ENCODE peak calls at places on chromosome 19, in five cellular contexts. One of them, this sample, is unnamed.

GRCh38 chr19:7759156-7759555 is 3.9 kb upstream of the CLEC4M start:
- DNase-seq in GM23248: no peak
- DNase-seq in HCT116: no peak
- DNase-seq in MM.1S: no peak
- DNase-seq in SK-N-SH: no peak
- DNase-seq in this sample: no peak

GRCh38 chr19:46373573-46374359 is 26.9 kb downstream of the PPP5C start:
- DNase-seq in GM23248: peak; percentile 89
- DNase-seq in HCT116: no peak
- DNase-seq in MM.1S: no peak
- DNase-seq in SK-N-SH: peak; percentile 80
- DNase-seq in this sample: peak; percentile 95

GRCh38 chr19:52946322-52947310 is 16.1 kb downstream of the ZNF816 start:
- DNase-seq in GM23248: peak; percentile 53
- DNase-seq in HCT116: no peak
- DNase-seq in MM.1S: no peak
- DNase-seq in SK-N-SH: peak; percentile 54
- DNase-seq in this sample: peak; percentile 77

GRCh38 chr19:18274776-18275356 is 614 bp upstream of the IQCN start:
- DNase-seq in GM23248: peak; percentile 96
- DNase-seq in HCT116: no peak
- DNase-seq in MM.1S: no peak
- DNase-seq in SK-N-SH: no peak
- DNase-seq in this sample: peak; percentile 89

GRCh38 chr19:22619371-22619770 is 14.8 kb upstream of the ZNF492 start:
- DNase-seq in GM23248: no peak
- DNase-seq in HCT116: no peak
- DNase-seq in MM.1S: no peak
- DNase-seq in SK-N-SH: no peak
- DNase-seq in this sample: no peak

GRCh38 chr19:49866933-49867782 is at the start of gene PNKP:
- DNase-seq in GM23248: peak; percentile 95
- DNase-seq in HCT116: peak; percentile 82
- DNase-seq in MM.1S: peak; percentile 95
- DNase-seq in SK-N-SH: peak; percentile 92
- DNase-seq in this sample: peak; percentile 91

GRCh38 chr19:19026299-19026971 is 6.9 kb downstream of the SUGP2 start:
- DNase-seq in GM23248: peak; percentile 17
- DNase-seq in HCT116: no peak
- DNase-seq in MM.1S: no peak
- DNase-seq in SK-N-SH: no peak
- DNase-seq in this sample: no peak

GRCh38 chr19:51719251-51719901 is 4.4 kb downstream of the HAS1 start:
- DNase-seq in GM23248: no peak
- DNase-seq in HCT116: no peak
- DNase-seq in MM.1S: no peak
- DNase-seq in SK-N-SH: no peak
- DNase-seq in this sample: no peak

GRCh38 chr19:16153582-16154336 is 10.3 kb downstream of the HSH2D start:
- DNase-seq in GM23248: peak; percentile 14
- DNase-seq in HCT116: peak; percentile 36
- DNase-seq in MM.1S: peak; percentile 71
- DNase-seq in SK-N-SH: no peak
- DNase-seq in this sample: peak; percentile 23

GRCh38 chr19:12112701-12113100 is 27.4 kb downstream of the ZNF20 start:
- DNase-seq in GM23248: no peak
- DNase-seq in HCT116: no peak
- DNase-seq in MM.1S: no peak
- DNase-seq in SK-N-SH: no peak
- DNase-seq in this sample: no peak
- H3K9ac ChIP-seq in GM23248: no peak overlapping the region
- H3K9ac ChIP-seq in HCT116: no peak overlapping the region
- H3K9ac ChIP-seq in MM.1S: no peak overlapping the region
- H3K9ac ChIP-seq in SK-N-SH: no peak overlapping the region
- H3K9ac ChIP-seq in this sample: no peak overlapping the region

DNA sequence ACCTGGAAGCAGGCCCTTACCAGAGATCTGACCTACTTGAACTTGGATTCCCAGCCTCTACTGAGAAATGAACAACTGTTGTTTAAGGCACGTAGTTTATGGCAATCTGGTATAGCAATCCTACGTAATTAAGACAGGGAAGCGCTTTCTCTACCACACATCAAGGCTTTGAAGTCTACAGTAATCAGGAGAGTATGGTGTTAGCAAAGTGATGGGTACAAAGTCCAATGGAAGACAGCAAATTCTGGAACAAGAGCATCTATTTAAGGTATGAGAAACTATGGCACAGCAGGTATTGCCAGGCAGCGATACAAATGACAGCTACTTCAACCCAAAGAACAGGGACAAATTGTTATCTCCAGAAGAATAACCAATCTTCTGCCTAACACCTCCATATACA is 3.1 kb downstream of the ZNF563 start:
- DNase-seq in GM23248: no peak
- DNase-seq in HCT116: no peak
- DNase-seq in MM.1S: no peak
- DNase-seq in SK-N-SH: no peak
- DNase-seq in this sample: no peak
- H3K9me2 ChIP-seq in GM23248: no peaks in the 10 kb centered on the region
- H3K9me2 ChIP-seq in HCT116: no peaks in the 10 kb centered on the region
- H3K9me2 ChIP-seq in MM.1S: no peaks in the 10 kb centered on the region
- H3K9me2 ChIP-seq in SK-N-SH: no peaks in the 10 kb centered on the region
- H3K9me2 ChIP-seq in this sample: no peaks in the 10 kb centered on the region

DNA sequence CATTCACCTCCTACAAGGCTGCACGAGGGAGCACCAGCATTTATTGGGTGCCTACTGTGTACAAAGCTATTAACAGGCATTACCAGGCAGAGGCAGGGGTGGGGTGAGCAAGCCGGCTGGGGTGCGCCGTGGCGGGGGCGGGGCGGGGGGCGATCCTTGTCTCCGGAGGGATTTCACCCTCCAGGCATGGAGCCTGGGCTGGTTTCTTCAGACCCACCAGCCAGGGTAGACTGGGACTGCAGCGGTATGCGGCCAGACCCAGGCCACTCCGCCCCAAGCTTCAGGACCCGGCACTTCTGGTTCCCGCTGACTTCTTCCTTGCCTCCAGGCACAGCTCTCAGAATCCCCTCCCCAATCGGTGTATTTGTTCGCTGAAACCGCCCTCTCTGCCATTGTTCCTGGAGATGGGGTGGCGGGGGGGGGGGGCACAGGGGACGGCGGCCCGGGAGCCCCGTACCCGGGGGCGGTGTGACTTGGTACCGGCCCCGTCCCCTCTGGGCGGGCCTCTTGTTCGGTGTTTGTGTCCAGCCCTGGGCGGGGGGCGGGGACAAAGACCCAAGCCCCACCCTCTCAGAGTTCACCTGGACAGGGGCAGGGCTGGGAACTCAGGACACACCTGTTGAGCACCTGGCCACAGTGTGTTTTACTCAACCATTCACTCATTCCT is 14.4 kb downstream of the TJP3 start:
- DNase-seq in GM23248: no peak
- DNase-seq in HCT116: no peak
- DNase-seq in MM.1S: no peak
- DNase-seq in SK-N-SH: peak; percentile 59
- DNase-seq in this sample: peak; percentile 48
- TF ChIP-seq EZH2phosphoT487 in GM23248: no peak
- TF ChIP-seq EZH2phosphoT487 in HCT116: no peak
- TF ChIP-seq EZH2phosphoT487 in MM.1S: no peak
- TF ChIP-seq EZH2phosphoT487 in SK-N-SH: no peak
- TF ChIP-seq EZH2phosphoT487 in this sample: no peak

GRCh38 chr19:29664753-29665214 is 477 bp upstream of the PLEKHF1 start:
- DNase-seq in GM23248: no peak
- DNase-seq in HCT116: no peak
- DNase-seq in MM.1S: no peak
- DNase-seq in SK-N-SH: no peak
- DNase-seq in this sample: no peak

GRCh38 chr19:29663861-29664752 is 1.2 kb upstream of the PLEKHF1 start:
- DNase-seq in GM23248: peak; percentile 69
- DNase-seq in HCT116: no peak
- DNase-seq in MM.1S: no peak
- DNase-seq in SK-N-SH: no peak
- DNase-seq in this sample: peak; percentile 78

GRCh38 chr19:29660835-29661234 is 4.4 kb upstream of the PLEKHF1 start:
- DNase-seq in GM23248: peak; percentile 25
- DNase-seq in HCT116: no peak
- DNase-seq in MM.1S: no peak
- DNase-seq in SK-N-SH: no peak
- DNase-seq in this sample: no peak

GRCh38 chr19:29662604-29663404 is 2.5 kb upstream of the PLEKHF1 start:
- DNase-seq in GM23248: peak; percentile 99
- DNase-seq in HCT116: no peak
- DNase-seq in MM.1S: no peak
- DNase-seq in SK-N-SH: no peak
- DNase-seq in this sample: peak; percentile 70

DNA sequence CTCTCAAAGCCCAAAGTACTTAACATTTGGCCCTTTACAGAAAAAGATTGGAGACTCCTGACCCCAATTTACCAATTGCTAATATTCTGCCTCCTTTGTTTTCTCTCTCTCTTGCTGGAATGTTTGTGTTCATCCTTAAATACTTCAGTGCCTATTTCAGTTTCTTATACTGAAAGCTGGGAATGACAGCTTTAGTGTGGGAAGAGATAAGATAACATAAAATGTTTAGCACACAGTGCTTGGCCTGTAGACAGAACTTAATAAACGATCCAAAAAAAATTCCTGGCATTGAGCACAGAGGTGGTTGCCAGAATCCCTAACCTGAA is 3.0 kb upstream of the PLEKHF1 start:
- DNase-seq in GM23248: no peak
- DNase-seq in HCT116: no peak
- DNase-seq in MM.1S: no peak
- DNase-seq in SK-N-SH: no peak
- DNase-seq in this sample: no peak
- H3K9ac ChIP-seq in GM23248: peak overlapping the region; percentile 88
- H3K9ac ChIP-seq in HCT116: peak overlapping the region; percentile 32
- H3K9ac ChIP-seq in MM.1S: no peak overlapping the region
- H3K9ac ChIP-seq in SK-N-SH: peak overlapping the region; percentile 61
- H3K9ac ChIP-seq in this sample: peak overlapping the region; percentile 66

GRCh38 chr19:54521860-54522513 is 19.4 kb downstream of the LAIR2 start:
- DNase-seq in GM23248: no peak
- DNase-seq in HCT116: no peak
- DNase-seq in MM.1S: no peak
- DNase-seq in SK-N-SH: no peak
- DNase-seq in this sample: no peak

GRCh38 chr19:54518844-54519243 is 16.2 kb downstream of the LAIR2 start:
- DNase-seq in GM23248: no peak
- DNase-seq in HCT116: no peak
- DNase-seq in MM.1S: no peak
- DNase-seq in SK-N-SH: no peak
- DNase-seq in this sample: peak; percentile 90

GRCh38 chr19:54515156-54515555 is 12.5 kb downstream of the LAIR2 start:
- DNase-seq in GM23248: no peak
- DNase-seq in HCT116: no peak
- DNase-seq in MM.1S: no peak
- DNase-seq in SK-N-SH: no peak
- DNase-seq in this sample: no peak

GRCh38 chr19:54521022-54521859 is 18.6 kb downstream of the LAIR2 start:
- DNase-seq in GM23248: no peak
- DNase-seq in HCT116: no peak
- DNase-seq in MM.1S: no peak
- DNase-seq in SK-N-SH: no peak
- DNase-seq in this sample: no peak

GRCh38 chr19:54517483-54517882 is 14.9 kb downstream of the LAIR2 start:
- DNase-seq in GM23248: peak; percentile 55
- DNase-seq in HCT116: no peak
- DNase-seq in MM.1S: peak; percentile 68
- DNase-seq in SK-N-SH: no peak
- DNase-seq in this sample: peak; percentile 86
- H3K9me2 ChIP-seq in GM23248: no peaks in the 10 kb centered on the region
- H3K9me2 ChIP-seq in HCT116: no peaks in the 10 kb centered on the region
- H3K9me2 ChIP-seq in MM.1S: no peaks in the 10 kb centered on the region
- H3K9me2 ChIP-seq in SK-N-SH: no peaks in the 10 kb centered on the region
- H3K9me2 ChIP-seq in this sample: no peaks in the 10 kb centered on the region

DNA sequence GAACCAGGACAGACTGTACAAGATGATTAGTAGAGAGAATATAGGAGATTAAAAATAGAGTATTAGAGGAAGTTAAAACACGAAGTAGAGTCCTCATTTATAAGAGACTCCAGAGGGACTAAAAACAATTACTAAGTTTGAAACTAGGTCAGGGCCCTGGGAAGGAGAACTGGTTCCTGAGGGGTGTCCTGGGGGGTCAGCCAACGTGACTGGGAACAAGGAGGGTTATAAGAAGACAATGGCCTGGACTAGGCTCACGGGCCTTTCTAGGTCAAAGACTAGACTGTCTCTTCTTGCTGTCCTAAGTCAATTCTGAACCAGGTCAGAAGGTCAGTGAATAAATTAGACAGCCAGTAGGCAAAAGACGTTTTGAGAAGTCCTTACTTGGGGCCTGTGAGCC is 165.3 kb downstream of the IER2 start:
- DNase-seq in GM23248: no peak
- DNase-seq in HCT116: no peak
- DNase-seq in MM.1S: no peak
- DNase-seq in SK-N-SH: no peak
- DNase-seq in this sample: no peak
- TF ChIP-seq EZH2phosphoT487 in GM23248: no peak
- TF ChIP-seq EZH2phosphoT487 in HCT116: no peak
- TF ChIP-seq EZH2phosphoT487 in MM.1S: no peak
- TF ChIP-seq EZH2phosphoT487 in SK-N-SH: no peak
- TF ChIP-seq EZH2phosphoT487 in this sample: no peak

GRCh38 chr19:36838784-36839324 is 667 bp upstream of the ZNF790 start:
- DNase-seq in GM23248: no peak
- DNase-seq in HCT116: no peak
- DNase-seq in MM.1S: no peak
- DNase-seq in SK-N-SH: no peak
- DNase-seq in this sample: no peak
- H3K9ac ChIP-seq in GM23248: peak overlapping the region; percentile 87
- H3K9ac ChIP-seq in HCT116: no peak overlapping the region
- H3K9ac ChIP-seq in MM.1S: no peak overlapping the region
- H3K9ac ChIP-seq in SK-N-SH: peak overlapping the region; percentile 79
- H3K9ac ChIP-seq in this sample: no peak overlapping the region

DNA sequence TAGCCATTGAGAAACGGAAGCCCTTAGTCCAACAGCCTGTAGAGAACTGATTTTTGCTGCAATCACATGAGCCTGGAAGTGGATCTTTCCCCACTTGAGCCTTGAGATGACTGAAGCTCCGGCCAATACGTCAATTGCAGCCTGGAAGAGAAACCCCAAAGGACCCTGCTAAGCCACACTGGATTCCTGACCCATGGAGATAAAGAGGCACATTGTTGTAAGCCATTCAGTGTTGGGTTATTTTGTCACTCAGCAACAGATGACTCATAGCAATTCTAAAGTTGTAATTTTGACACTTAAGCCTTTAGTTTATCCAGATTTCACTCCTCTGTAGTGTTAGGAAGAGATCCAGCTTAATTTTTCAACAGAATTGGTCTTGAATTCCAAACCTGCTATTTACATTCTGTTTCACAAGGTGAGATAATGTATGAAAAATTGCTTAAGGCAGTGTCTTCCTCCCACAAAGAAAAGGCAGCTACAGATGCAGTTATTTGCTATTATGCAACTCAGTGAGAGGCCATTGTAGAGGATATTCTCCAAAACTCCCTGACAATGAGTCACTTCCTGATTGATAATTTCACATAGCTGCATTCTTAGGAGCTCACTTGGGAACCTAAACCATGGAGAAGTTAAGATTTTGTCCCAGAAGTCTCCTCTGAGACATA is 59.4 kb upstream of the TSHZ3 start:
- DNase-seq in GM23248: peak; percentile 90
- DNase-seq in HCT116: no peak
- DNase-seq in MM.1S: no peak
- DNase-seq in SK-N-SH: no peak
- DNase-seq in this sample: peak; percentile 36
- H3K9me2 ChIP-seq in GM23248: no peaks in the 10 kb centered on the region
- H3K9me2 ChIP-seq in HCT116: no peaks in the 10 kb centered on the region
- H3K9me2 ChIP-seq in MM.1S: no peaks in the 10 kb centered on the region
- H3K9me2 ChIP-seq in SK-N-SH: no peaks in the 10 kb centered on the region
- H3K9me2 ChIP-seq in this sample: no peaks in the 10 kb centered on the region